ENCODE peak calls at places on chromosome X, in nine cellular contexts. L is uterus; M is CD8-positive, alpha-beta T cell; V is mammary epithelial cell; S is esophagus squamous epithelium; Y is CD4-positive, CD25-positive, alpha-beta regulatory T cell; P is heart right ventricle; R is heart left ventricle; A is A549. O is an unnamed sample.

GRCh38 chrX:68945603-68946228 is 116.9 kb downstream of the EFNB1 start:
- DNase-seq in A (peak; percentile 10), P (no peak), M (no peak), L (no peak), R (no peak), V (no peak), S (no peak), Y (no peak), O (no peak)

GRCh38 chrX:1451251-1451675 is 1.4 kb downstream of the ASMTL start:
- DNase-seq in V (no peak), S (no peak), A (no peak), Y (no peak), P (no peak), M (peak; percentile 21), L (no peak), R (no peak), O (no peak)

GRCh38 chrX:54157561-54157960 is 25.5 kb downstream of the FAM120C start:
- DNase-seq in M (no peak), Y (no peak), V (no peak), A (no peak), P (no peak), S (no peak), R (no peak), L (no peak), O (no peak)

GRCh38 chrX:66914082-66914481 is 275.2 kb upstream of the EDA2R start:
- DNase-seq in V (peak; percentile 1), L (peak; percentile 42), R (no peak), A (peak; percentile 3), Y (no peak), M (no peak), S (no peak), P (no peak), O (no peak)

GRCh38 chrX:38335382-38335781 is 8.1 kb upstream of the RPGR start:
- DNase-seq in R (no peak), P (no peak), Y (no peak), A (no peak), V (no peak), M (no peak), S (no peak), L (no peak), O (no peak)

GRCh38 chrX:39397561-39398200 is 596.4 kb downstream of the MID1IP1 start:
- DNase-seq in L (no peak), P (no peak), Y (no peak), R (no peak), V (no peak), A (no peak), M (no peak), S (no peak), O (no peak)

GRCh38 chrX:12999422-12999821 is 24.5 kb downstream of the TMSB4X start:
- DNase-seq in V (no peak), A (no peak), L (no peak), S (no peak), P (no peak), M (peak; percentile 57), Y (peak; percentile 55), R (no peak), O (no peak)

GRCh38 chrX:150525061-150525919 is 43.1 kb upstream of the MTM1 start:
- DNase-seq in R (peak; percentile 77), A (no peak), S (no peak), Y (no peak), M (no peak), V (no peak), P (peak; percentile 21), L (no peak), O (peak; percentile 39)

GRCh38 chrX:79728421-79728820 is 286.1 kb upstream of the TBX22 start:
- DNase-seq in L (no peak), Y (no peak), M (no peak), A (no peak), R (no peak), V (no peak), S (no peak), P (no peak), O (no peak)

GRCh38 chrX:123626962-123627361 is 105.9 kb downstream of the THOC2 start:
- DNase-seq in A (no peak), V (peak; percentile 14), L (no peak), R (no peak), Y (no peak), S (no peak), P (no peak), M (no peak), O (no peak)

GRCh38 chrX:107731831-107732502 is 43.6 kb downstream of the TSC22D3 start:
- DNase-seq in S (peak; percentile 12), M (no peak), A (peak; percentile 83), Y (no peak), V (peak; percentile 52), R (peak; percentile 94), P (peak; percentile 90), L (peak; percentile 94), O (peak; percentile 93)
- H3K4me1 ChIP-seq in S (peaks cover 8% of the 10 kb centered on the region), M (no peaks in the 10 kb centered on the region), A (peaks cover 53% of the 10 kb centered on the region), Y (no peaks in the 10 kb centered on the region), V (peaks cover 9% of the 10 kb centered on the region), R (peaks cover 49% of the 10 kb centered on the region), P (peaks cover 49% of the 10 kb centered on the region), L (peaks cover 4% of the 10 kb centered on the region), O (peaks cover 25% of the 10 kb centered on the region)

GRCh38 chrX:30576881-30577280 is 685 bp downstream of the TASL start:
- DNase-seq in P (no peak), S (no peak), M (no peak), V (no peak), R (no peak), A (no peak), L (no peak), Y (no peak), O (no peak)
- H3K27ac ChIP-seq in P (no peak overlapping the region), S (no peak overlapping the region), M (peak overlapping the region; percentile 61), V (no peak overlapping the region), R (peak overlapping the region; percentile 82), A (no peak overlapping the region), L (no peak overlapping the region), Y (peak overlapping the region; percentile 76), O (no peak overlapping the region)

DNA sequence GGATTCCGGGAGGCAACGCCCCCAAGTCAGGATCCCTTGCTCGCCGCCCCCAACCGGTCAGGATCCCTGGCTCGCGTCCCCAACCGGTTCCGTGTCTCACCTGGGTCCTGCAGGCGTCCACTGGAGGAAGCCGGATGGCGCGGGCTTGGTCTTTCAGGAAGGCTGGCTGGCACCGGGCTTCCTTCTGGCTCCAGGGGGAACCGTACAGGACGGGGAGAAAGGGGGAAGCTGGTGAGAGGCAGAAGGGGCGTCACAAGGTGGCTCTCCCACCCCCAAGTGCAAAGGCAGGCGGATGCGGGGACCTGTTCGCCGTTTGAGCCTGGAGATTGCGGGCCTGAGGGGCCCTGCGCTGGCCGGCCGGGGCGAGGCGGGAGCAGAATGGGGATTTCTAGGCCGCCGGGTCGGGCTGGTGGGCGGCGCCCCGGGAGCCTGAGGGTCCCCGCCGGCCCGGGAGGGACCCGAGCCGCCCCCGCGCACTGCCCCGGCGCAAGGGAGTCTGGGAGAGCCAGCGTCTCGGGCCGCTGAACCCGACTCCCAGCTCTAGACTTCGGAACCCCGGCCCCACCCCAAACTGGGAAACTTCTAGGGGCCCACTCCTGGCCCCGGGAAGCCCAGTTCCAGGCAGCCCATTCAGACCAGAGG is 84.8 kb downstream of the HPRT1 start:
- DNase-seq in A (no peak), L (no peak), M (no peak), R (peak; percentile 30), P (no peak), Y (no peak), V (no peak), S (no peak), O (peak; percentile 61)
- H3K4me3 ChIP-seq in A (no peak overlapping the region), L (no peak overlapping the region), M (no peak overlapping the region), R (peak overlapping the region; percentile 45), P (peak overlapping the region; percentile 48), Y (no peak overlapping the region), V (no peak overlapping the region), S (no peak overlapping the region), O (peak overlapping the region; percentile 52)

GRCh38 chrX:120305531-120306145 is 5.6 kb downstream of the TMEM255A start:
- DNase-seq in Y (no peak), P (no peak), M (no peak), S (no peak), V (no peak), R (no peak), A (no peak), L (no peak), O (peak; percentile 30)
- H3K4me1 ChIP-seq in Y (peaks cover 28% of the 10 kb centered on the region), P (no peaks in the 10 kb centered on the region), M (peaks cover 18% of the 10 kb centered on the region), S (no peaks in the 10 kb centered on the region), V (peaks cover 3% of the 10 kb centered on the region), R (peaks cover 21% of the 10 kb centered on the region), A (peaks cover 7% of the 10 kb centered on the region), L (no peaks in the 10 kb centered on the region), O (peaks cover 2% of the 10 kb centered on the region)

GRCh38 chrX:9610774-9611392 is 146.0 kb downstream of the TBL1X start:
- DNase-seq in V (no peak), S (no peak), Y (no peak), L (no peak), P (no peak), M (no peak), A (no peak), R (no peak), O (no peak)
- H3K27ac ChIP-seq in V (no peak overlapping the region), S (no peak overlapping the region), Y (no peak overlapping the region), L (no peak overlapping the region), P (no peak overlapping the region), M (no peak overlapping the region), A (no peak overlapping the region), R (no peak overlapping the region), O (no peak overlapping the region)

GRCh38 chrX:43661521-43662240 is 5.6 kb downstream of the MAOA start:
- DNase-seq in S (no peak), Y (no peak), V (peak; percentile 13), A (no peak), M (no peak), P (no peak), L (peak; percentile 31), R (no peak), O (no peak)
- H3K4me3 ChIP-seq in S (no peak overlapping the region), Y (no peak overlapping the region), V (peak overlapping the region; percentile 9), A (no peak overlapping the region), M (no peak overlapping the region), P (peak overlapping the region; percentile 7), L (no peak overlapping the region), R (no peak overlapping the region), O (no peak overlapping the region)

GRCh38 chrX:100976211-100976610 is 6.7 kb downstream of the ARL13A start:
- DNase-seq in A (no peak), S (no peak), P (no peak), L (no peak), V (no peak), Y (no peak), R (no peak), M (no peak), O (no peak)
- H3K4me1 ChIP-seq in A (peaks cover 40% of the 10 kb centered on the region), S (no peaks in the 10 kb centered on the region), P (no peaks in the 10 kb centered on the region), L (no peaks in the 10 kb centered on the region), V (peaks cover 17% of the 10 kb centered on the region), Y (no peaks in the 10 kb centered on the region), R (no peaks in the 10 kb centered on the region), M (no peaks in the 10 kb centered on the region), O (no peaks in the 10 kb centered on the region)